ENCODE peak calls at places on chromosomes 16 and 17, in nine cellular contexts. One of them, this sample, is unnamed.

GRCh38 chr16:84662471-84662870 is 14.2 kb downstream of the KLHL36 start:
- DNase-seq in GM04504: no peak
- DNase-seq in brain pericyte: no peak
- DNase-seq in activated T-cell treated with anti-CD3 and anti-CD28 coated beads for 1 hour: no peak
- DNase-seq in foreskin fibroblast: no peak
- DNase-seq in effector memory CD4-positive, alpha-beta T cell: no peak
- DNase-seq in caudate nucleus: no peak
- DNase-seq in tibial artery: no peak
- DNase-seq in fibroblast of the conjunctiva: no peak
- DNase-seq in this sample: no peak

GRCh38 chr17:39677072-39677471 is 8.8 kb downstream of the PNMT start:
- DNase-seq in caudate nucleus: no peak
- DNase-seq in foreskin fibroblast: no peak
- DNase-seq in GM04504: no peak
- DNase-seq in effector memory CD4-positive, alpha-beta T cell: no peak
- DNase-seq in tibial artery: no peak
- DNase-seq in brain pericyte: no peak
- DNase-seq in activated T-cell treated with anti-CD3 and anti-CD28 coated beads for 1 hour: no peak
- DNase-seq in fibroblast of the conjunctiva: no peak
- DNase-seq in this sample: no peak

GRCh38 chr17:69761011-69761410 is 314.0 kb upstream of the KCNJ16 start:
- DNase-seq in foreskin fibroblast: no peak
- DNase-seq in effector memory CD4-positive, alpha-beta T cell: no peak
- DNase-seq in tibial artery: no peak
- DNase-seq in activated T-cell treated with anti-CD3 and anti-CD28 coated beads for 1 hour: no peak
- DNase-seq in GM04504: no peak
- DNase-seq in fibroblast of the conjunctiva: no peak
- DNase-seq in brain pericyte: no peak
- DNase-seq in caudate nucleus: no peak
- DNase-seq in this sample: no peak

GRCh38 chr17:68089881-68090280 is 54.3 kb downstream of the KPNA2 start:
- DNase-seq in caudate nucleus: no peak
- DNase-seq in activated T-cell treated with anti-CD3 and anti-CD28 coated beads for 1 hour: no peak
- DNase-seq in tibial artery: no peak
- DNase-seq in effector memory CD4-positive, alpha-beta T cell: no peak
- DNase-seq in brain pericyte: no peak
- DNase-seq in GM04504: no peak
- DNase-seq in fibroblast of the conjunctiva: no peak
- DNase-seq in foreskin fibroblast: no peak
- DNase-seq in this sample: no peak

GRCh38 chr16:89408315-89408714 is 82.0 kb downstream of the ANKRD11 start:
- DNase-seq in effector memory CD4-positive, alpha-beta T cell: no peak
- DNase-seq in GM04504: no peak
- DNase-seq in foreskin fibroblast: no peak
- DNase-seq in brain pericyte: no peak
- DNase-seq in fibroblast of the conjunctiva: no peak
- DNase-seq in caudate nucleus: no peak
- DNase-seq in activated T-cell treated with anti-CD3 and anti-CD28 coated beads for 1 hour: no peak
- DNase-seq in tibial artery: no peak
- DNase-seq in this sample: no peak

GRCh38 chr17:57577751-57578607 is 167.1 kb downstream of the CCDC182 start:
- DNase-seq in fibroblast of the conjunctiva: peak
- DNase-seq in brain pericyte: no peak
- DNase-seq in GM04504: no peak
- DNase-seq in tibial artery: no peak
- DNase-seq in activated T-cell treated with anti-CD3 and anti-CD28 coated beads for 1 hour: no peak
- DNase-seq in caudate nucleus: no peak
- DNase-seq in foreskin fibroblast: peak
- DNase-seq in effector memory CD4-positive, alpha-beta T cell: no peak
- DNase-seq in this sample: no peak

GRCh38 chr16:69199382-69199781 is 12.4 kb downstream of the SNTB2 start:
- DNase-seq in caudate nucleus: no peak
- DNase-seq in tibial artery: no peak
- DNase-seq in GM04504: peak
- DNase-seq in brain pericyte: no peak
- DNase-seq in activated T-cell treated with anti-CD3 and anti-CD28 coated beads for 1 hour: no peak
- DNase-seq in effector memory CD4-positive, alpha-beta T cell: no peak
- DNase-seq in foreskin fibroblast: peak
- DNase-seq in fibroblast of the conjunctiva: no peak
- DNase-seq in this sample: no peak

GRCh38 chr17:55446581-55447205 is 25.1 kb upstream of the MMD start:
- DNase-seq in caudate nucleus: no peak
- DNase-seq in tibial artery: no peak
- DNase-seq in effector memory CD4-positive, alpha-beta T cell: no peak
- DNase-seq in activated T-cell treated with anti-CD3 and anti-CD28 coated beads for 1 hour: no peak
- DNase-seq in GM04504: no peak
- DNase-seq in brain pericyte: no peak
- DNase-seq in foreskin fibroblast: no peak
- DNase-seq in fibroblast of the conjunctiva: no peak
- DNase-seq in this sample: no peak

GRCh38 chr17:82983510-82984248 is 95.7 kb upstream of the METRNL start:
- DNase-seq in activated T-cell treated with anti-CD3 and anti-CD28 coated beads for 1 hour: no peak
- DNase-seq in effector memory CD4-positive, alpha-beta T cell: no peak
- DNase-seq in tibial artery: no peak
- DNase-seq in brain pericyte: no peak
- DNase-seq in caudate nucleus: no peak
- DNase-seq in fibroblast of the conjunctiva: no peak
- DNase-seq in foreskin fibroblast: no peak
- DNase-seq in GM04504: no peak
- DNase-seq in this sample: no peak

GRCh38 chr16:65770752-65771151 is 595.7 kb upstream of the CDH5 start:
- DNase-seq in caudate nucleus: no peak
- DNase-seq in activated T-cell treated with anti-CD3 and anti-CD28 coated beads for 1 hour: no peak
- DNase-seq in effector memory CD4-positive, alpha-beta T cell: no peak
- DNase-seq in fibroblast of the conjunctiva: no peak
- DNase-seq in foreskin fibroblast: no peak
- DNase-seq in tibial artery: no peak
- DNase-seq in brain pericyte: no peak
- DNase-seq in GM04504: no peak
- DNase-seq in this sample: no peak

GRCh38 chr17:48577946-48578615 is at the start of gene HOXB4:
- DNase-seq in fibroblast of the conjunctiva: no peak
- DNase-seq in GM04504: no peak
- DNase-seq in activated T-cell treated with anti-CD3 and anti-CD28 coated beads for 1 hour: no peak
- DNase-seq in tibial artery: no peak
- DNase-seq in effector memory CD4-positive, alpha-beta T cell: peak
- DNase-seq in foreskin fibroblast: no peak
- DNase-seq in brain pericyte: no peak
- DNase-seq in caudate nucleus: no peak
- DNase-seq in this sample: peak

GRCh38 chr17:73705594-73705993 is 61.3 kb upstream of the SDK2 start:
- DNase-seq in effector memory CD4-positive, alpha-beta T cell: no peak
- DNase-seq in caudate nucleus: no peak
- DNase-seq in brain pericyte: no peak
- DNase-seq in foreskin fibroblast: peak
- DNase-seq in activated T-cell treated with anti-CD3 and anti-CD28 coated beads for 1 hour: no peak
- DNase-seq in fibroblast of the conjunctiva: no peak
- DNase-seq in tibial artery: no peak
- DNase-seq in GM04504: peak
- DNase-seq in this sample: no peak

GRCh38 chr17:83185023-83186002 is 105.9 kb downstream of the METRNL start:
- DNase-seq in foreskin fibroblast: no peak
- DNase-seq in caudate nucleus: no peak
- DNase-seq in tibial artery: peak
- DNase-seq in effector memory CD4-positive, alpha-beta T cell: no peak
- DNase-seq in brain pericyte: no peak
- DNase-seq in fibroblast of the conjunctiva: no peak
- DNase-seq in GM04504: no peak
- DNase-seq in activated T-cell treated with anti-CD3 and anti-CD28 coated beads for 1 hour: no peak
- DNase-seq in this sample: no peak

GRCh38 chr17:50905460-50905803 is 39.3 kb upstream of the TOB1 start:
- DNase-seq in tibial artery: no peak
- DNase-seq in caudate nucleus: no peak
- DNase-seq in foreskin fibroblast: no peak
- DNase-seq in activated T-cell treated with anti-CD3 and anti-CD28 coated beads for 1 hour: no peak
- DNase-seq in fibroblast of the conjunctiva: no peak
- DNase-seq in effector memory CD4-positive, alpha-beta T cell: no peak
- DNase-seq in GM04504: no peak
- DNase-seq in brain pericyte: no peak
- DNase-seq in this sample: no peak

GRCh38 chr16:2507052-2507678 is 6.6 kb upstream of the ATP6V0C start:
- DNase-seq in tibial artery: no peak
- DNase-seq in caudate nucleus: no peak
- DNase-seq in effector memory CD4-positive, alpha-beta T cell: no peak
- DNase-seq in brain pericyte: no peak
- DNase-seq in fibroblast of the conjunctiva: no peak
- DNase-seq in GM04504: no peak
- DNase-seq in activated T-cell treated with anti-CD3 and anti-CD28 coated beads for 1 hour: no peak
- DNase-seq in foreskin fibroblast: no peak
- DNase-seq in this sample: no peak

GRCh38 chr17:4947411-4948165 is 742 bp downstream of the PFN1 start:
- DNase-seq in GM04504: no peak
- DNase-seq in effector memory CD4-positive, alpha-beta T cell: peak
- DNase-seq in foreskin fibroblast: no peak
- DNase-seq in fibroblast of the conjunctiva: no peak
- DNase-seq in caudate nucleus: peak
- DNase-seq in tibial artery: peak
- DNase-seq in brain pericyte: no peak
- DNase-seq in activated T-cell treated with anti-CD3 and anti-CD28 coated beads for 1 hour: peak
- DNase-seq in this sample: peak

GRCh38 chr16:4800290-4801041 is 2.0 kb downstream of the ROGDI start:
- DNase-seq in effector memory CD4-positive, alpha-beta T cell: no peak
- DNase-seq in tibial artery: no peak
- DNase-seq in brain pericyte: no peak
- DNase-seq in GM04504: no peak
- DNase-seq in fibroblast of the conjunctiva: no peak
- DNase-seq in foreskin fibroblast: no peak
- DNase-seq in caudate nucleus: peak
- DNase-seq in activated T-cell treated with anti-CD3 and anti-CD28 coated beads for 1 hour: no peak
- DNase-seq in this sample: no peak

GRCh38 chr17:40320771-40321501 is 12.0 kb downstream of the RARA start:
- DNase-seq in foreskin fibroblast: no peak
- DNase-seq in GM04504: no peak
- DNase-seq in caudate nucleus: no peak
- DNase-seq in effector memory CD4-positive, alpha-beta T cell: peak
- DNase-seq in activated T-cell treated with anti-CD3 and anti-CD28 coated beads for 1 hour: peak
- DNase-seq in tibial artery: peak
- DNase-seq in fibroblast of the conjunctiva: no peak
- DNase-seq in brain pericyte: no peak
- DNase-seq in this sample: peak

GRCh38 chr17:4934173-4934979 is 2.3 kb downstream of the GP1BA start:
- DNase-seq in foreskin fibroblast: no peak
- DNase-seq in effector memory CD4-positive, alpha-beta T cell: no peak
- DNase-seq in GM04504: no peak
- DNase-seq in caudate nucleus: no peak
- DNase-seq in fibroblast of the conjunctiva: no peak
- DNase-seq in activated T-cell treated with anti-CD3 and anti-CD28 coated beads for 1 hour: no peak
- DNase-seq in tibial artery: no peak
- DNase-seq in brain pericyte: no peak
- DNase-seq in this sample: no peak

GRCh38 chr16:53094013-53094630 is 39.3 kb downstream of the CHD9 start:
- DNase-seq in tibial artery: peak
- DNase-seq in fibroblast of the conjunctiva: no peak
- DNase-seq in activated T-cell treated with anti-CD3 and anti-CD28 coated beads for 1 hour: no peak
- DNase-seq in brain pericyte: no peak
- DNase-seq in effector memory CD4-positive, alpha-beta T cell: peak
- DNase-seq in GM04504: no peak
- DNase-seq in foreskin fibroblast: no peak
- DNase-seq in caudate nucleus: no peak
- DNase-seq in this sample: no peak

GRCh38 chr17:27457731-27458523 is 1.7 kb downstream of the KSR1 start:
- DNase-seq in tibial artery: no peak
- DNase-seq in brain pericyte: peak
- DNase-seq in activated T-cell treated with anti-CD3 and anti-CD28 coated beads for 1 hour: no peak
- DNase-seq in foreskin fibroblast: no peak
- DNase-seq in GM04504: peak
- DNase-seq in fibroblast of the conjunctiva: no peak
- DNase-seq in effector memory CD4-positive, alpha-beta T cell: no peak
- DNase-seq in caudate nucleus: no peak
- DNase-seq in this sample: no peak

GRCh38 chr16:63690961-63691360 is 1430.9 kb downstream of the CDH11 start:
- DNase-seq in brain pericyte: no peak
- DNase-seq in activated T-cell treated with anti-CD3 and anti-CD28 coated beads for 1 hour: no peak
- DNase-seq in GM04504: no peak
- DNase-seq in foreskin fibroblast: no peak
- DNase-seq in caudate nucleus: no peak
- DNase-seq in fibroblast of the conjunctiva: no peak
- DNase-seq in tibial artery: no peak
- DNase-seq in effector memory CD4-positive, alpha-beta T cell: no peak
- DNase-seq in this sample: no peak

GRCh38 chr16:16014329-16015224 is 65.2 kb downstream of the ABCC1 start:
- DNase-seq in caudate nucleus: no peak
- DNase-seq in tibial artery: peak
- DNase-seq in activated T-cell treated with anti-CD3 and anti-CD28 coated beads for 1 hour: no peak
- DNase-seq in GM04504: no peak
- DNase-seq in effector memory CD4-positive, alpha-beta T cell: no peak
- DNase-seq in fibroblast of the conjunctiva: no peak
- DNase-seq in brain pericyte: peak
- DNase-seq in foreskin fibroblast: no peak
- DNase-seq in this sample: no peak

GRCh38 chr17:57782642-57783337 is 37.7 kb upstream of the CCDC182 start:
- DNase-seq in activated T-cell treated with anti-CD3 and anti-CD28 coated beads for 1 hour: no peak
- DNase-seq in caudate nucleus: no peak
- DNase-seq in effector memory CD4-positive, alpha-beta T cell: no peak
- DNase-seq in foreskin fibroblast: no peak
- DNase-seq in tibial artery: no peak
- DNase-seq in GM04504: no peak
- DNase-seq in fibroblast of the conjunctiva: no peak
- DNase-seq in brain pericyte: no peak
- DNase-seq in this sample: no peak

GRCh38 chr16:70800306-70800705 is 652 bp downstream of the VAC14 start:
- DNase-seq in foreskin fibroblast: no peak
- DNase-seq in brain pericyte: no peak
- DNase-seq in tibial artery: no peak
- DNase-seq in caudate nucleus: no peak
- DNase-seq in fibroblast of the conjunctiva: no peak
- DNase-seq in GM04504: no peak
- DNase-seq in activated T-cell treated with anti-CD3 and anti-CD28 coated beads for 1 hour: no peak
- DNase-seq in effector memory CD4-positive, alpha-beta T cell: no peak
- DNase-seq in this sample: no peak

GRCh38 chr17:45123930-45124796 is 8.2 kb downstream of the PLCD3 start:
- DNase-seq in activated T-cell treated with anti-CD3 and anti-CD28 coated beads for 1 hour: no peak
- DNase-seq in effector memory CD4-positive, alpha-beta T cell: no peak
- DNase-seq in foreskin fibroblast: peak
- DNase-seq in fibroblast of the conjunctiva: peak
- DNase-seq in brain pericyte: no peak
- DNase-seq in tibial artery: peak
- DNase-seq in GM04504: peak
- DNase-seq in caudate nucleus: no peak
- DNase-seq in this sample: no peak

GRCh38 chr17:67421869-67422273 is 44.8 kb downstream of the PITPNC1 start:
- DNase-seq in tibial artery: no peak
- DNase-seq in GM04504: peak
- DNase-seq in caudate nucleus: no peak
- DNase-seq in effector memory CD4-positive, alpha-beta T cell: peak
- DNase-seq in fibroblast of the conjunctiva: peak
- DNase-seq in foreskin fibroblast: peak
- DNase-seq in brain pericyte: no peak
- DNase-seq in activated T-cell treated with anti-CD3 and anti-CD28 coated beads for 1 hour: peak
- DNase-seq in this sample: peak

GRCh38 chr16:58551496-58551895 is 36.2 kb downstream of the SETD6 start:
- DNase-seq in brain pericyte: no peak
- DNase-seq in foreskin fibroblast: no peak
- DNase-seq in caudate nucleus: no peak
- DNase-seq in GM04504: no peak
- DNase-seq in activated T-cell treated with anti-CD3 and anti-CD28 coated beads for 1 hour: no peak
- DNase-seq in fibroblast of the conjunctiva: no peak
- DNase-seq in tibial artery: no peak
- DNase-seq in effector memory CD4-positive, alpha-beta T cell: no peak
- DNase-seq in this sample: no peak

GRCh38 chr17:82313195-82314011 is 4.0 kb downstream of the CD7 start:
- DNase-seq in GM04504: no peak
- DNase-seq in foreskin fibroblast: no peak
- DNase-seq in activated T-cell treated with anti-CD3 and anti-CD28 coated beads for 1 hour: no peak
- DNase-seq in caudate nucleus: no peak
- DNase-seq in effector memory CD4-positive, alpha-beta T cell: no peak
- DNase-seq in tibial artery: no peak
- DNase-seq in fibroblast of the conjunctiva: no peak
- DNase-seq in brain pericyte: no peak
- DNase-seq in this sample: no peak

GRCh38 chr16:53712065-53712464 is 8.1 kb downstream of the FTO start:
- DNase-seq in brain pericyte: no peak
- DNase-seq in foreskin fibroblast: no peak
- DNase-seq in activated T-cell treated with anti-CD3 and anti-CD28 coated beads for 1 hour: no peak
- DNase-seq in effector memory CD4-positive, alpha-beta T cell: no peak
- DNase-seq in GM04504: no peak
- DNase-seq in tibial artery: no peak
- DNase-seq in fibroblast of the conjunctiva: no peak
- DNase-seq in caudate nucleus: no peak
- DNase-seq in this sample: no peak

GRCh38 chr17:31048780-31049179 is 46.0 kb upstream of the NF1 start:
- DNase-seq in tibial artery: no peak
- DNase-seq in caudate nucleus: no peak
- DNase-seq in activated T-cell treated with anti-CD3 and anti-CD28 coated beads for 1 hour: no peak
- DNase-seq in effector memory CD4-positive, alpha-beta T cell: no peak
- DNase-seq in GM04504: no peak
- DNase-seq in foreskin fibroblast: no peak
- DNase-seq in fibroblast of the conjunctiva: no peak
- DNase-seq in brain pericyte: no peak
- DNase-seq in this sample: no peak